ENCODE peak calls at places on chromosomes 4 and X, in nine cellular contexts. One of them, this sample, is unnamed.

GRCh38 chr4:107625503-107625902 is 94.5 kb downstream of the PAPSS1 start:
- DNase-seq in cardiac fibroblast: no peak
- DNase-seq in PC-3: no peak
- DNase-seq in HCT116: no peak
- DNase-seq in MM.1S: no peak
- DNase-seq in epithelial cell of esophagus: no peak
- DNase-seq in GM12878: no peak
- DNase-seq in kidney epithelial cell: no peak
- DNase-seq in endodermal cell: no peak
- DNase-seq in this sample: no peak

GRCh38 chrX:120304241-120304640 is 7.0 kb downstream of the TMEM255A start:
- DNase-seq in cardiac fibroblast: no peak
- DNase-seq in PC-3: no peak
- DNase-seq in HCT116: no peak
- DNase-seq in MM.1S: peak
- DNase-seq in epithelial cell of esophagus: no peak
- DNase-seq in GM12878: no peak
- DNase-seq in kidney epithelial cell: no peak
- DNase-seq in endodermal cell: no peak
- DNase-seq in this sample: no peak

GRCh38 chrX:39974228-39974627 is 123.5 kb downstream of the BCOR start:
- DNase-seq in cardiac fibroblast: no peak
- DNase-seq in PC-3: no peak
- DNase-seq in HCT116: no peak
- DNase-seq in MM.1S: no peak
- DNase-seq in epithelial cell of esophagus: no peak
- DNase-seq in GM12878: no peak
- DNase-seq in kidney epithelial cell: no peak
- DNase-seq in endodermal cell: peak
- DNase-seq in this sample: no peak

GRCh38 chrX:11724122-11725017 is 33.7 kb upstream of the MSL3 start:
- DNase-seq in cardiac fibroblast: peak
- DNase-seq in PC-3: peak
- DNase-seq in HCT116: peak
- DNase-seq in MM.1S: peak
- DNase-seq in epithelial cell of esophagus: peak
- DNase-seq in GM12878: no peak
- DNase-seq in kidney epithelial cell: no peak
- DNase-seq in endodermal cell: no peak
- DNase-seq in this sample: peak

GRCh38 chrX:120768681-120769080 is 107.0 kb downstream of the CT47B1 start:
- DNase-seq in cardiac fibroblast: peak
- DNase-seq in PC-3: peak
- DNase-seq in HCT116: no peak
- DNase-seq in MM.1S: no peak
- DNase-seq in epithelial cell of esophagus: peak
- DNase-seq in GM12878: no peak
- DNase-seq in kidney epithelial cell: no peak
- DNase-seq in endodermal cell: no peak
- DNase-seq in this sample: peak

GRCh38 chr4:28558871-28559270 is 1698.2 kb downstream of the STIM2 start:
- DNase-seq in cardiac fibroblast: no peak
- DNase-seq in PC-3: no peak
- DNase-seq in HCT116: no peak
- DNase-seq in MM.1S: no peak
- DNase-seq in epithelial cell of esophagus: peak
- DNase-seq in GM12878: no peak
- DNase-seq in kidney epithelial cell: no peak
- DNase-seq in endodermal cell: no peak
- DNase-seq in this sample: no peak

GRCh38 chr4:145881991-145882390 is 56.6 kb downstream of the ZNF827 start:
- DNase-seq in cardiac fibroblast: no peak
- DNase-seq in PC-3: no peak
- DNase-seq in HCT116: no peak
- DNase-seq in MM.1S: peak
- DNase-seq in epithelial cell of esophagus: peak
- DNase-seq in GM12878: no peak
- DNase-seq in kidney epithelial cell: no peak
- DNase-seq in endodermal cell: no peak
- DNase-seq in this sample: no peak

GRCh38 chr4:2995546-2996265 is 32.3 kb downstream of the GRK4 start:
- DNase-seq in cardiac fibroblast: peak
- DNase-seq in PC-3: no peak
- DNase-seq in HCT116: no peak
- DNase-seq in MM.1S: no peak
- DNase-seq in epithelial cell of esophagus: no peak
- DNase-seq in GM12878: no peak
- DNase-seq in kidney epithelial cell: no peak
- DNase-seq in endodermal cell: no peak
- DNase-seq in this sample: no peak

GRCh38 chr4:6179362-6179761 is 21.0 kb downstream of the JAKMIP1 start:
- DNase-seq in cardiac fibroblast: no peak
- DNase-seq in PC-3: no peak
- DNase-seq in HCT116: no peak
- DNase-seq in MM.1S: no peak
- DNase-seq in epithelial cell of esophagus: no peak
- DNase-seq in GM12878: no peak
- DNase-seq in kidney epithelial cell: no peak
- DNase-seq in endodermal cell: no peak
- DNase-seq in this sample: no peak

GRCh38 chrX:75746891-75747639 is 38.0 kb downstream of the MAGEE2 start:
- DNase-seq in cardiac fibroblast: peak
- DNase-seq in PC-3: peak
- DNase-seq in HCT116: no peak
- DNase-seq in MM.1S: no peak
- DNase-seq in epithelial cell of esophagus: peak
- DNase-seq in GM12878: no peak
- DNase-seq in kidney epithelial cell: no peak
- DNase-seq in endodermal cell: peak
- DNase-seq in this sample: peak

GRCh38 chrX:25015486-25016360 is at the start of gene ARX:
- DNase-seq in cardiac fibroblast: peak
- DNase-seq in PC-3: no peak
- DNase-seq in HCT116: peak
- DNase-seq in MM.1S: no peak
- DNase-seq in epithelial cell of esophagus: peak
- DNase-seq in GM12878: no peak
- DNase-seq in kidney epithelial cell: no peak
- DNase-seq in endodermal cell: peak
- DNase-seq in this sample: peak

GRCh38 chr4:36303430-36304137 is 22.2 kb downstream of the DTHD1 start:
- DNase-seq in cardiac fibroblast: no peak
- DNase-seq in PC-3: no peak
- DNase-seq in HCT116: no peak
- DNase-seq in MM.1S: no peak
- DNase-seq in epithelial cell of esophagus: no peak
- DNase-seq in GM12878: no peak
- DNase-seq in kidney epithelial cell: no peak
- DNase-seq in endodermal cell: no peak
- DNase-seq in this sample: no peak

GRCh38 chr4:35151816-35152572 is 1092.3 kb downstream of the ARAP2 start:
- DNase-seq in cardiac fibroblast: no peak
- DNase-seq in PC-3: peak
- DNase-seq in HCT116: peak
- DNase-seq in MM.1S: peak
- DNase-seq in epithelial cell of esophagus: peak
- DNase-seq in GM12878: no peak
- DNase-seq in kidney epithelial cell: no peak
- DNase-seq in endodermal cell: peak
- DNase-seq in this sample: no peak

GRCh38 chrX:150530821-150531220 is 37.6 kb upstream of the MTM1 start:
- DNase-seq in cardiac fibroblast: no peak
- DNase-seq in PC-3: no peak
- DNase-seq in HCT116: no peak
- DNase-seq in MM.1S: no peak
- DNase-seq in epithelial cell of esophagus: no peak
- DNase-seq in GM12878: no peak
- DNase-seq in kidney epithelial cell: no peak
- DNase-seq in endodermal cell: no peak
- DNase-seq in this sample: no peak

GRCh38 chr4:107751670-107752069 is 31.6 kb upstream of the PAPSS1 start:
- DNase-seq in cardiac fibroblast: no peak
- DNase-seq in PC-3: no peak
- DNase-seq in HCT116: no peak
- DNase-seq in MM.1S: no peak
- DNase-seq in epithelial cell of esophagus: no peak
- DNase-seq in GM12878: no peak
- DNase-seq in kidney epithelial cell: no peak
- DNase-seq in endodermal cell: no peak
- DNase-seq in this sample: no peak

GRCh38 chrX:49053223-49054072 is 5.4 kb upstream of the CCDC120 start:
- DNase-seq in cardiac fibroblast: peak
- DNase-seq in PC-3: peak
- DNase-seq in HCT116: no peak
- DNase-seq in MM.1S: peak
- DNase-seq in epithelial cell of esophagus: no peak
- DNase-seq in GM12878: no peak
- DNase-seq in kidney epithelial cell: no peak
- DNase-seq in endodermal cell: peak
- DNase-seq in this sample: peak

GRCh38 chr4:173537628-173538147 is 7.7 kb upstream of the HAND2 start:
- DNase-seq in cardiac fibroblast: no peak
- DNase-seq in PC-3: no peak
- DNase-seq in HCT116: no peak
- DNase-seq in MM.1S: no peak
- DNase-seq in epithelial cell of esophagus: no peak
- DNase-seq in GM12878: no peak
- DNase-seq in kidney epithelial cell: no peak
- DNase-seq in endodermal cell: peak
- DNase-seq in this sample: no peak

GRCh38 chr4:26803462-26803861 is 57.2 kb upstream of the STIM2 start:
- DNase-seq in cardiac fibroblast: no peak
- DNase-seq in PC-3: no peak
- DNase-seq in HCT116: no peak
- DNase-seq in MM.1S: no peak
- DNase-seq in epithelial cell of esophagus: peak
- DNase-seq in GM12878: no peak
- DNase-seq in kidney epithelial cell: no peak
- DNase-seq in endodermal cell: no peak
- DNase-seq in this sample: no peak

GRCh38 chr4:88752076-88752463 is 54.4 kb upstream of the NAP1L5 start:
- DNase-seq in cardiac fibroblast: no peak
- DNase-seq in PC-3: no peak
- DNase-seq in HCT116: no peak
- DNase-seq in MM.1S: peak
- DNase-seq in epithelial cell of esophagus: no peak
- DNase-seq in GM12878: no peak
- DNase-seq in kidney epithelial cell: no peak
- DNase-seq in endodermal cell: no peak
- DNase-seq in this sample: no peak

GRCh38 chr4:70943115-70943514 is 40.9 kb downstream of the MOB1B start:
- DNase-seq in cardiac fibroblast: no peak
- DNase-seq in PC-3: no peak
- DNase-seq in HCT116: no peak
- DNase-seq in MM.1S: no peak
- DNase-seq in epithelial cell of esophagus: no peak
- DNase-seq in GM12878: no peak
- DNase-seq in kidney epithelial cell: no peak
- DNase-seq in endodermal cell: no peak
- DNase-seq in this sample: no peak

GRCh38 chr4:108690738-108691137 is 40.3 kb downstream of the OSTC start:
- DNase-seq in cardiac fibroblast: peak
- DNase-seq in PC-3: no peak
- DNase-seq in HCT116: no peak
- DNase-seq in MM.1S: no peak
- DNase-seq in epithelial cell of esophagus: peak
- DNase-seq in GM12878: no peak
- DNase-seq in kidney epithelial cell: no peak
- DNase-seq in endodermal cell: no peak
- DNase-seq in this sample: peak

GRCh38 chr4:71259911-71260331 is 78.9 kb upstream of the SLC4A4 start:
- DNase-seq in cardiac fibroblast: no peak
- DNase-seq in PC-3: no peak
- DNase-seq in HCT116: no peak
- DNase-seq in MM.1S: no peak
- DNase-seq in epithelial cell of esophagus: peak
- DNase-seq in GM12878: no peak
- DNase-seq in kidney epithelial cell: no peak
- DNase-seq in endodermal cell: no peak
- DNase-seq in this sample: no peak

GRCh38 chr4:123878976-123879375 is 482.4 kb downstream of the SPRY1 start:
- DNase-seq in cardiac fibroblast: no peak
- DNase-seq in PC-3: peak
- DNase-seq in HCT116: no peak
- DNase-seq in MM.1S: no peak
- DNase-seq in epithelial cell of esophagus: no peak
- DNase-seq in GM12878: no peak
- DNase-seq in kidney epithelial cell: no peak
- DNase-seq in endodermal cell: no peak
- DNase-seq in this sample: no peak
- H3K4me3 ChIP-seq in cardiac fibroblast: no peak
- H3K4me3 ChIP-seq in PC-3: no peak
- H3K4me3 ChIP-seq in HCT116: no peak
- H3K4me3 ChIP-seq in MM.1S: no peak
- H3K4me3 ChIP-seq in epithelial cell of esophagus: no peak
- H3K4me3 ChIP-seq in GM12878: no peak
- H3K4me3 ChIP-seq in kidney epithelial cell: no peak
- H3K4me3 ChIP-seq in endodermal cell: no peak
- H3K4me3 ChIP-seq in this sample: no peak

GRCh38 chr4:10006604-10007435 is 14.5 kb downstream of the SLC2A9 start:
- DNase-seq in cardiac fibroblast: peak
- DNase-seq in PC-3: peak
- DNase-seq in HCT116: peak
- DNase-seq in MM.1S: no peak
- DNase-seq in epithelial cell of esophagus: peak
- DNase-seq in GM12878: peak
- DNase-seq in kidney epithelial cell: peak
- DNase-seq in endodermal cell: peak
- DNase-seq in this sample: peak
- TF ChIP-seq CTCF in cardiac fibroblast: peak
- TF ChIP-seq CTCF in PC-3: no peak
- TF ChIP-seq CTCF in HCT116: no peak
- TF ChIP-seq CTCF in MM.1S: no peak
- TF ChIP-seq CTCF in epithelial cell of esophagus: no peak
- TF ChIP-seq CTCF in GM12878: no peak
- TF ChIP-seq CTCF in kidney epithelial cell: no peak
- TF ChIP-seq CTCF in endodermal cell: no peak
- TF ChIP-seq CTCF in this sample: no peak

GRCh38 chr4:56979674-56980073 is 978 bp downstream of the POLR2B start:
- DNase-seq in cardiac fibroblast: peak
- DNase-seq in PC-3: peak
- DNase-seq in HCT116: no peak
- DNase-seq in MM.1S: peak
- DNase-seq in epithelial cell of esophagus: peak
- DNase-seq in GM12878: no peak
- DNase-seq in kidney epithelial cell: no peak
- DNase-seq in endodermal cell: peak
- DNase-seq in this sample: peak
- H3K4me3 ChIP-seq in cardiac fibroblast: peak
- H3K4me3 ChIP-seq in PC-3: peak
- H3K4me3 ChIP-seq in HCT116: peak
- H3K4me3 ChIP-seq in MM.1S: peak
- H3K4me3 ChIP-seq in epithelial cell of esophagus: peak
- H3K4me3 ChIP-seq in GM12878: peak
- H3K4me3 ChIP-seq in kidney epithelial cell: peak
- H3K4me3 ChIP-seq in endodermal cell: peak
- H3K4me3 ChIP-seq in this sample: peak

DNA sequence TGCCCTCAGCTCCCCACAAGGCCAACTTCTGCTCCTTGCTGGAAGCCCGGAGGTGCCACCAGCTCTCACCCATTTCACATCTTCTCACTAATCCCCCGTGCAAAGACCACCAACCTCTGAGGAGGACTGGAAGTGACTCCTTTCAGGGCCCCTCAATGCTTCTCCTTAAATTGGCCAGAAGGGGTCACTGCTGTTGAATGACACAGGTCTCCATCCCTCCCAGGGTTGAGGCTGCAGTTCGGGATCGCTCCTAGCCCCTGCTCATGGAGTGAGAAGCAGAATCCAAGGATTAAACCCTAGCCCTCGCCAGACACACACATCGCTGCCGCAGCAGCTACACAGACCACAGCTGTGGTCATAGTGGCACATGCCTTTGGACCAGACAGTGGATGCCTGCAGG is 279.5 kb upstream of the TAPT1 start:
- DNase-seq in cardiac fibroblast: peak
- DNase-seq in PC-3: peak
- DNase-seq in HCT116: no peak
- DNase-seq in MM.1S: no peak
- DNase-seq in epithelial cell of esophagus: no peak
- DNase-seq in GM12878: no peak
- DNase-seq in kidney epithelial cell: no peak
- DNase-seq in endodermal cell: peak
- DNase-seq in this sample: peak
- TF ChIP-seq CTCF in cardiac fibroblast: peak
- TF ChIP-seq CTCF in PC-3: peak
- TF ChIP-seq CTCF in HCT116: peak
- TF ChIP-seq CTCF in MM.1S: peak
- TF ChIP-seq CTCF in epithelial cell of esophagus: no peak
- TF ChIP-seq CTCF in GM12878: no peak
- TF ChIP-seq CTCF in kidney epithelial cell: no peak
- TF ChIP-seq CTCF in endodermal cell: peak
- TF ChIP-seq CTCF in this sample: peak